ENCODE peak calls at places on chromosomes 7 and 10, in ten cellular contexts. L is left ventricle myocardium superior; U is C1 segment of cervical spinal cord; C is Jurkat, Clone E6-1; Z is H54; I is T-helper 2 cell; S is stimulated activated CD4-positive, alpha-beta T cell treated with anti-CD3 and anti-CD28 coated beads, TNF-alpha, amount 100 ng/mL, for 4 hours; V is cerebellum; Q is HS-5; K is heart left ventricle. B is an unnamed sample.

GRCh38 chr10:127585519-127586023 is 36.5 kb downstream of the NPS start:
- DNase-seq in L (no peak), U (no peak), C (no peak), Z (no peak), I (no peak), S (no peak), V (no peak), Q (no peak), K (no peak), B (no peak)

GRCh38 chr10:3046210-3046779 is 21.1 kb upstream of the PFKP start:
- DNase-seq in L (no peak), U (no peak), C (no peak), Z (no peak), I (no peak), S (no peak), V (no peak), Q (no peak), K (no peak), B (no peak)

GRCh38 chr10:123356101-123356500 is 201.9 kb downstream of the BUB3 start:
- DNase-seq in L (no peak), U (no peak), C (no peak), Z (no peak), I (no peak), S (no peak), V (no peak), Q (no peak), K (no peak), B (no peak)

GRCh38 chr10:34941471-34942357 is 126.6 kb upstream of the PARD3 start:
- DNase-seq in L (no peak), U (no peak), C (no peak), Z (no peak), I (no peak), S (no peak), V (no peak), Q (no peak), K (no peak), B (no peak)

GRCh38 chr10:104895541-104895940 is 254.5 kb downstream of the SORCS3 start:
- DNase-seq in L (no peak), U (no peak), C (no peak), Z (no peak), I (no peak), S (no peak), V (peak), Q (no peak), K (no peak), B (no peak)

GRCh38 chr10:99450624-99451498 is 20.4 kb upstream of the GOT1 start:
- DNase-seq in L (peak), U (no peak), C (no peak), Z (no peak), I (no peak), S (no peak), V (no peak), Q (no peak), K (no peak), B (no peak)

GRCh38 chr10:80409121-80409520 is 770 bp downstream of the PRXL2A start:
- DNase-seq in L (no peak), U (no peak), C (no peak), Z (no peak), I (no peak), S (no peak), V (no peak), Q (no peak), K (no peak), B (no peak)

GRCh38 chr10:124744688-124745055 is 494 bp upstream of the FAM53B start:
- DNase-seq in L (no peak), U (no peak), C (no peak), Z (no peak), I (no peak), S (no peak), V (no peak), Q (no peak), K (no peak), B (no peak)

GRCh38 chr7:88756806-88757205 is 2.7 kb upstream of the ZNF804B start:
- DNase-seq in L (no peak), U (no peak), C (no peak), Z (no peak), I (no peak), S (no peak), V (no peak), Q (no peak), K (no peak), B (no peak)

GRCh38 chr7:101998904-101999236 is 181.4 kb downstream of the CUX1 start:
- DNase-seq in L (no peak), U (no peak), C (no peak), Z (no peak), I (no peak), S (no peak), V (no peak), Q (no peak), K (no peak), B (no peak)

GRCh38 chr10:99232357-99232999 is 3.2 kb downstream of the HPSE2 start:
- DNase-seq in L (no peak), U (no peak), C (no peak), Z (no peak), I (no peak), S (no peak), V (no peak), Q (no peak), K (no peak), B (no peak)

GRCh38 chr10:13660545-13660920 is 73.8 kb downstream of the PRPF18 start:
- DNase-seq in L (no peak), U (no peak), C (no peak), Z (no peak), I (no peak), S (no peak), V (no peak), Q (no peak), K (no peak), B (no peak)

GRCh38 chr10:86253171-86254072 is 113.2 kb downstream of the GRID1 start:
- DNase-seq in L (no peak), U (no peak), C (no peak), Z (peak), I (no peak), S (no peak), V (no peak), Q (no peak), K (no peak), B (no peak)

GRCh38 chr10:75508814-75509306 is 77.4 kb downstream of the LRMDA start:
- DNase-seq in L (no peak), U (no peak), C (peak), Z (no peak), I (no peak), S (no peak), V (no peak), Q (no peak), K (no peak), B (no peak)

B was measured in K562.